ENCODE peak calls at places on chromosomes 5 and 9, in seven cellular contexts. W, E, O, Q, K, I and T are unnamed samples.
A peak's percentile ranks its signal among the peaks of the same experiment; 100 is the strongest.

GRCh38 chr9:92543972-92544371 is 8.2 kb upstream of the ECM2 start:
- DNase-seq in O (no peak), K (no peak), W (no peak), E (no peak), Q (no peak), I (no peak), T (no peak)

GRCh38 chr5:178068293-178068692 is 45.0 kb upstream of the N4BP3 start:
- DNase-seq in Q (no peak), O (no peak), I (no peak), E (no peak), K (no peak), W (peak; percentile 10), T (no peak)

GRCh38 chr5:10192309-10192708 is 57.4 kb downstream of the ATPSCKMT start:
- DNase-seq in W (no peak), I (no peak), O (no peak), K (no peak), E (no peak), Q (no peak), T (no peak)

GRCh38 chr5:318341-318897 is 3.1 kb upstream of the AHRR start:
- DNase-seq in O (no peak), E (peak; percentile 44), W (no peak), K (peak; percentile 56), Q (no peak), I (peak; percentile 81), T (no peak)

GRCh38 chr9:82419827-82420486 is 431.4 kb downstream of the SPATA31D1 start:
- DNase-seq in O (no peak), I (no peak), K (no peak), W (no peak), E (no peak), Q (no peak), T (no peak)

GRCh38 chr9:90778746-90779145 is 22.9 kb upstream of the SYK start:
- DNase-seq in Q (no peak), O (no peak), I (no peak), E (peak; percentile 79), W (no peak), K (no peak), T (no peak)

GRCh38 chr5:148011407-148012124 is 52.2 kb upstream of the SPINK5 start:
- DNase-seq in I (no peak), E (peak; percentile 70), K (peak; percentile 94), O (no peak), Q (no peak), W (no peak), T (no peak)

GRCh38 chr9:134175291-134175807 is 11.0 kb upstream of the RNU6ATAC start:
- DNase-seq in I (no peak), K (no peak), Q (no peak), E (peak; percentile 75), W (no peak), O (no peak), T (no peak)

GRCh38 chr9:19114680-19115270 is 12.1 kb upstream of the HAUS6 start:
- DNase-seq in W (no peak), Q (no peak), K (no peak), E (peak; percentile 32), I (no peak), O (no peak), T (no peak)

GRCh38 chr5:95781101-95781583 is 41.4 kb downstream of the GLRX start:
- DNase-seq in O (peak; percentile 95), K (peak; percentile 68), E (peak; percentile 88), Q (peak; percentile 80), I (peak; percentile 74), W (peak; percentile 66), T (peak; percentile 83)

GRCh38 chr5:136006767-136007251 is 22.0 kb upstream of the TGFBI start:
- DNase-seq in K (peak; percentile 92), E (peak; percentile 67), O (no peak), Q (no peak), I (peak; percentile 84), W (no peak), T (no peak)

GRCh38 chr5:171387970-171388815 is 544 bp downstream of the NPM1 start:
- DNase-seq in Q (peak; percentile 71), W (peak; percentile 75), O (peak; percentile 92), E (peak; percentile 87), K (peak; percentile 51), I (peak; percentile 90), T (peak; percentile 57)

GRCh38 chr9:126420643-126421564 is 94.3 kb downstream of the MVB12B start:
- DNase-seq in I (no peak), W (no peak), O (no peak), Q (no peak), K (peak; percentile 88), E (peak; percentile 62), T (no peak)

GRCh38 chr9:128259156-128259555 is 16.7 kb downstream of the GOLGA2 start:
- DNase-seq in W (no peak), E (peak; percentile 42), Q (no peak), K (no peak), I (no peak), O (no peak), T (no peak)

GRCh38 chr5:58239731-58240130 is 220.2 kb downstream of the PLK2 start:
- DNase-seq in W (no peak), I (no peak), E (no peak), Q (no peak), K (peak; percentile 75), O (no peak), T (no peak)

GRCh38 chr5:114113604-114114003 is 248.3 kb upstream of the KCNN2 start:
- DNase-seq in E (no peak), I (no peak), K (no peak), O (no peak), Q (no peak), W (no peak), T (no peak)

DNA sequence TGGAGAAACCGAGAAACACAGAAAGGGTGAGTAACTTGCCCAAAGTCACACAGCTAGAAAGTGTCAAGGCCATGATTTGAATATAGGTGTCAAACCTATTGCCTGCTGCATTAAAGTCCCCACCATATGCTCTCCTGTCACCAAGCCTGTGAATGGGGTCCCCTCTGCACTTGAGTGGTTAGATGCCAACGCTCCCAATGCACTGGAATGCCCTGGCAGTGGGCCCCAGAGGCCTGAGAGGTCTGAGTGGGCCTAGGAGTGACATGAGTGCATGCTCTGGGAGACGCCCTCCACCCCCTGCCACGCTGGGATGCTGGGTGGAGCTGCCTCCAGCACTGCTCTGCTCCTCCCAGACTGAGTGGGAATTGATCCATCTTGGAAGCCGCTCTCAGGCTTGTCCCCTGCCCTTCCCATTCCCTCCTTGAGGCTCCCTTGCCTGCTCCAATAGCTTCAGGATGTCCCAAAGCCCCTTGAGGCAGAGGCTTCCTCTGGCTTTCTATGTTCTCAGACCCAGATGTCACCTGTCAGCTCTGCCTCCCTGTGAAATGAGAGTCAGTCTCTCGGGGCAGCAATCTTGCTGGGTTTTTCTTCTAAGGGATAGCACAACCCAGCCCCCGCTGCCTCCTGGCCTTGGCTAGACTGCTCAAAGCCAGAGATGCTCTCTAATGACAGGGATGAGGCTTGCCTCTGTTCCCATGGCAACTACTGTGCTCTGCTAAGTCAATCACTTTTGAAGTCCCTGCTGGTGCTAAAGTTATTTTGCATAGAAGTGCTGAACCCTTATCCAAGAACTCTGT is 6.6 kb upstream of the ARSI start:
- DNase-seq in W (no peak), Q (no peak), E (peak; percentile 63), K (no peak), O (no peak), I (no peak), T (no peak)
- H3K27ac ChIP-seq in W (no peak overlapping the region), Q (no peak overlapping the region), E (no peak overlapping the region), K (no peak overlapping the region), O (no peak overlapping the region), I (no peak overlapping the region), T (no peak overlapping the region)

GRCh38 chr9:70000481-70000880 is 43.2 kb upstream of the MAMDC2 start:
- DNase-seq in Q (no peak), O (no peak), E (no peak), W (no peak), K (no peak), I (no peak), T (no peak)

GRCh38 chr9:69999331-69999730 is 44.3 kb upstream of the MAMDC2 start:
- DNase-seq in Q (no peak), I (no peak), O (no peak), W (no peak), E (no peak), K (no peak), T (no peak)

DNA sequence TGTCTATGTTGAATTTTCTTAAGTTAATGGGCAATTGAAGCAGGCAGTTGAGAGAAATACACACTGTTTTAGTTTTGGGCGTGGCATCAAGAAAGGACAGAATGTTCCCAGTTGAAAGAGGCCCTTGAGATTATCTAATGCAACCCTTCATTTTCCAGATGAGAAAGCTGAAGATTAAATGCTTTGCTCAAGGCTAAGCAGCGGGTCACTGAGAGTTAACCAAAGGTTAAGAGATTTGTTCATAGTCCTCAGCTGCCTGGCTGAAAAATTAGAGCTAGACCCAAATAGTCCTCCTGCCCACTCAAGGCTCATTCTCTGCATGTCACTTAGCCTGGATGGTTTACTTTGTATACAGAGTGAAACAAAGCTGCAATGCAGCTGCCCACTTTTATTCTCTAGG is 46.7 kb upstream of the MAMDC2 start:
- DNase-seq in O (no peak), Q (no peak), E (no peak), K (no peak), I (no peak), W (no peak), T (no peak)
- H3K27ac ChIP-seq in O (peak overlapping the region; percentile 12), Q (peak overlapping the region; percentile 72), E (no peak overlapping the region), K (no peak overlapping the region), I (no peak overlapping the region), W (no peak overlapping the region), T (no peak overlapping the region)

GRCh38 chr5:168153263-168153930 is 138.0 kb upstream of the WWC1 start:
- DNase-seq in W (no peak), O (no peak), E (peak; percentile 53), I (no peak), Q (no peak), K (no peak), T (no peak)
- H3K27ac ChIP-seq in W (no peak overlapping the region), O (no peak overlapping the region), E (no peak overlapping the region), I (no peak overlapping the region), Q (no peak overlapping the region), K (no peak overlapping the region), T (no peak overlapping the region)

GRCh38 chr5:139132515-139132914 is 65.7 kb downstream of the SIL1 start:
- DNase-seq in E (no peak), W (no peak), Q (no peak), K (no peak), O (no peak), I (no peak), T (peak; percentile 15)

GRCh38 chr5:139130217-139130616 is 68.0 kb downstream of the SIL1 start:
- DNase-seq in W (no peak), O (no peak), Q (no peak), E (no peak), K (no peak), I (no peak), T (no peak)

GRCh38 chr5:139133237-139133636 is 64.9 kb downstream of the SIL1 start:
- DNase-seq in E (no peak), K (no peak), I (no peak), Q (no peak), W (no peak), O (no peak), T (no peak)

GRCh38 chr5:139131062-139131856 is 66.9 kb downstream of the SIL1 start:
- DNase-seq in Q (peak; percentile 64), O (no peak), E (no peak), I (no peak), W (no peak), K (no peak), T (peak; percentile 27)

DNA sequence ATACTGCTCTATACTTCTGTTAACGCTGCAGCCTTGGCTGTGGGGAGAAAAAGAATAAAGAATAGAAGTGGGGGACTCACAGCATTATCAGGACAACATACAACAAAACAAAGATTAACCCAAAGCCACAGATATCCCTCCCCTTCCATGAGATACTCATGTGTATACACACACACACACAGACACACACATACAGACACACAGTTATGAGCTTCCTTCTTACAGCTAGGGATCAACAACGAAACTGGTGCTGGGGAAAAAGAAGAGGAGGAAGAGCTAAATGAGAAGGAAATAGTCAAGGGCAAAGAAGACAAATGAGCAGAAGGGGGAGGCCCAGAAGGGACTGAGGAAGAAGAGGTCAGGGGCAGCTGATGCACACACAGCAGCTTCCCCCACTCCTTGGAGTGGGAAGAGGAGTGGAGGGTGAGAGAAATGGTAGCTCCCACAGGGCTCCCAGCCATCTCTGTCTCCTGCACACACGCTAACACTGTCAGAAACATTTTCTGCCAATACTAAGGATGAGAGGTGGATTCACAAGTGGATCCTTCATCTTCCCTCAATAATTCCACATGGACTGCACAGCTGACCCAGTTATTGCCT is 66.2 kb downstream of the SIL1 start:
- DNase-seq in I (no peak), O (no peak), K (no peak), Q (no peak), W (no peak), E (no peak), T (no peak)
- H3K27ac ChIP-seq in I (no peak overlapping the region), O (peak overlapping the region; percentile 91), K (no peak overlapping the region), Q (peak overlapping the region; percentile 91), W (no peak overlapping the region), E (no peak overlapping the region), T (peak overlapping the region; percentile 80)